ENCODE peak calls at places on chromosomes 13 and 19, in five cellular contexts. I is A549, K is HepG2, S is K562, L is GM12878. T is an unnamed sample.

GRCh38 chr13:36261976-36262375 is 35.6 kb downstream of the CCDC169 start:
- DNase-seq in L (no peak), K (no peak), I (no peak), S (no peak), T (no peak)

GRCh38 chr19:6501740-6502648 is at the start of gene TUBB4A:
- DNase-seq in L (no peak), K (no peak), S (peak; percentile 67), I (no peak), T (peak; percentile 32)

GRCh38 chr13:28031220-28031903 is 42.9 kb upstream of the URAD start:
- DNase-seq in K (no peak), S (no peak), I (no peak), L (no peak), T (peak; percentile 98)

GRCh38 chr13:27858046-27858445 is 61.8 kb upstream of the PDX1 start:
- DNase-seq in L (no peak), I (no peak), K (no peak), S (no peak), T (no peak)

GRCh38 chr19:57807541-57807940 is 7.2 kb downstream of the ZNF552 start:
- DNase-seq in K (no peak), I (no peak), L (no peak), S (no peak), T (no peak)

GRCh38 chr13:111187879-111188643 is 73.0 kb downstream of the ARHGEF7 start:
- DNase-seq in K (no peak), I (no peak), L (no peak), S (no peak), T (peak; percentile 61)

GRCh38 chr19:10238172-10238783 is 7.1 kb upstream of the S1PR2 start:
- DNase-seq in L (no peak), K (peak; percentile 83), S (no peak), I (peak; percentile 61), T (peak; percentile 67)

GRCh38 chr19:34269489-34269888 is 15.1 kb downstream of the GARRE1 start:
- DNase-seq in K (no peak), I (no peak), L (no peak), S (no peak), T (no peak)

GRCh38 chr19:21065336-21065735 is 16.7 kb upstream of the ZNF714 start:
- DNase-seq in L (no peak), K (no peak), I (no peak), S (no peak), T (no peak)

GRCh38 chr13:95060120-95060519 is 241.1 kb downstream of the ABCC4 start:
- DNase-seq in I (no peak), K (no peak), L (no peak), S (no peak), T (no peak)

GRCh38 chr13:80562423-80562822 is 221.5 kb upstream of the SPRY2 start:
- DNase-seq in S (no peak), L (no peak), K (no peak), I (no peak), T (no peak)

GRCh38 chr13:37138917-37139316 is 33.5 kb upstream of the CSNK1A1L start:
- DNase-seq in L (no peak), I (no peak), S (no peak), K (no peak), T (no peak)

GRCh38 chr13:38763446-38764381 is 76.8 kb downstream of the FREM2 start:
- DNase-seq in L (no peak), S (peak; percentile 14), I (peak; percentile 13), K (peak; percentile 16), T (peak; percentile 48)

GRCh38 chr13:99686157-99686572 is 184.9 kb downstream of the TM9SF2 start:
- DNase-seq in L (no peak), K (peak; percentile 58), S (peak; percentile 76), I (peak; percentile 9), T (no peak)

GRCh38 chr19:33814181-33815165 is 17.8 kb downstream of the KCTD15 start:
- DNase-seq in K (no peak), L (no peak), S (no peak), I (no peak), T (no peak)

GRCh38 chr19:39405930-39406655 is 554 bp upstream of the ZFP36 start:
- DNase-seq in S (no peak), L (no peak), K (no peak), I (no peak), T (peak; percentile 70)

GRCh38 chr13:66207610-66208009 is 1022.5 kb downstream of the PCDH9 start:
- DNase-seq in I (no peak), L (no peak), S (no peak), K (no peak), T (no peak)

GRCh38 chr19:38658462-38659306 is 11.2 kb downstream of the ACTN4 start:
- DNase-seq in S (no peak), I (peak; percentile 99), L (no peak), K (peak; percentile 95), T (no peak)

GRCh38 chr19:5718579-5719273 is 1.2 kb downstream of the LONP1 start:
- DNase-seq in K (peak; percentile 27), L (peak; percentile 5), I (peak; percentile 46), S (peak; percentile 69), T (peak; percentile 77)

GRCh38 chr13:104295537-104295936 is 1229.3 kb upstream of the SLC10A2 start:
- DNase-seq in S (no peak), L (no peak), K (no peak), I (no peak), T (no peak)

GRCh38 chr19:47190167-47190727 is 40.8 kb downstream of the BBC3 start:
- DNase-seq in L (no peak), I (peak; percentile 92), K (peak; percentile 96), S (no peak), T (no peak)

GRCh38 chr19:44846455-44847143 is 502 bp downstream of the NECTIN2 start:
- DNase-seq in I (no peak), L (no peak), S (no peak), K (no peak), T (no peak)

GRCh38 chr19:44845286-44845611 is 848 bp upstream of the NECTIN2 start:
- DNase-seq in K (no peak), I (no peak), L (no peak), S (no peak), T (no peak)

GRCh38 chr19:44848036-44848804 is 2.1 kb downstream of the NECTIN2 start:
- DNase-seq in S (no peak), I (no peak), L (no peak), K (no peak), T (no peak)

GRCh38 chr19:44847144-44848035 is 1.3 kb downstream of the NECTIN2 start:
- DNase-seq in S (peak; percentile 50), I (peak; percentile 64), K (peak; percentile 42), L (no peak), T (no peak)

DNA sequence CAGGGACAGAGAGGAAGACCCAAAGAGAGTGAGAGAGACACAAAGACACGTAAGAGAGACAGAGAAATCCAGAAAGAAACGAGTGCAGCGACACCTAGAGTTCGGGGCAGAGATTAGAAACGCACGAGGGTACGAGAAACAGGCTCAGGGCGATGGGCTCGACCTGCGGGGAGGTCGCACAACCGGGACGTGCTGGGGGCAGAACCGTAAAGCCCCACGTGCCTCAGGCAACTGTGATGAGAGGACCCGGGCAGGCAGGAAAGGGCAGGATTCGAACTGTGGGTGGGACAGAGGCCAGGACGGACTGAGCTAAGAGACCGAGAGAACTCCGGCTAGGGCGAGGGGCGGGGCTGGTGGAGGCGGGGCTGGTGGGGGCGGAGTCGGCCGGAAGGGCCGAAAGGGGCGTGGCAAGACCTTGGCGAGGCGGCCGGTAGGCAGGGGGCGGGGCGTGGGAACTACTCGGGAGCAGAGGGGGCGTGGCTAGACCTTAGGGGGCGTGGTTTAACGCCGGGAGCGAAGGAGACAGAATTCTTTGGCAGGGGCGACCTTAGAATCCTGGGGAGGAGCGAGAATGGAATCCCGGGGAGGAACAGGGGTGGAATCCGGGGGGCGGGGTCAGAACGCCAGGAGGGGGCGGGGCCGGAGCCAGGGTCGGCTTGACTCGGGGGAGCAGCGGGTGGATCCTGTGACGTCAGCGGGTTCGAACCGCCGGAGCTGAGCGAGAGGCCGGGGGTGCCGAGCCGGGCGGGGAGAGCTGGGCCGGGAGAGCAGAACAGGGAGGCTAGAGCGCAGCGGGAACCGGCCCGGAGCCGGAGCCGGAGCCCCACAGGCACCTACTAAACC is at the start of gene NECTIN2:
- DNase-seq in S (peak; percentile 98), I (peak; percentile 99), L (peak; percentile 37), K (peak; percentile 95), T (peak; percentile 82)
- TF ChIP-seq POLR2A in S (peak; percentile 64), I (peak; percentile 63), L (no peak), K (peak; percentile 87), T (no peak)

GRCh38 chr13:74562381-74562780 is 428.2 kb upstream of the KLF12 start:
- DNase-seq in K (no peak), I (no peak), L (no peak), S (no peak), T (no peak)
- TF ChIP-seq MYC in K (no peak), I (no peak), L (no peak), S (no peak), T (no peak)

GRCh38 chr13:43918636-43919035 is 38.9 kb downstream of the LACC1 start:
- DNase-seq in I (no peak), K (no peak), L (no peak), S (no peak), T (no peak)
- H3K4me3 ChIP-seq in I (no peak overlapping the region), K (no peak overlapping the region), L (no peak overlapping the region), S (no peak overlapping the region), T (no peak overlapping the region)

DNA sequence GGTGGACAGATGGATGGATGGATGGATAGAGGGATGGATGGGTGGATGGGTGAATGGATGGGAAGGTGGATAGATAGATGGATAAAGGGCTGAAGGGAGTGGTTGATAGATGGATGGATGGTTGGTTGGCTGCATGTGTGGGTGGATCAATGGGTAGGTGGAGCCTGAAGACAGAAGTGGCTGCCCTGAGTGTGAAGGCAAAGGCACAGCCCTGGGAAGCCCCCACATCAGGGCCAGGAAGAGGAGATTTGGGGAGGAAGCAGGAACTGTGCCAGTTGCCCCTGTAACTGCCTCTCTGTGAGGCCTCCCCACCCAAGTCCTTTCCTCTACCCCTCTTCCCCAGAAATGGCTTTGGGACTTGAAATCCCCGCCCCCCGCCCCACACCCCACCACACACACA is 43.4 kb upstream of the NFIC start:
- DNase-seq in L (no peak), S (no peak), K (no peak), I (no peak), T (no peak)
- TF ChIP-seq POLR2A in L (no peak), S (no peak), K (no peak), I (no peak), T (no peak)

GRCh38 chr13:108508263-108508662 is 121.1 kb upstream of the MYO16 start:
- DNase-seq in K (peak; percentile 2), S (no peak), L (no peak), I (peak; percentile 26), T (peak; percentile 35)
- TF ChIP-seq MYC in K (no peak), S (no peak), L (no peak), I (no peak), T (no peak)

DNA sequence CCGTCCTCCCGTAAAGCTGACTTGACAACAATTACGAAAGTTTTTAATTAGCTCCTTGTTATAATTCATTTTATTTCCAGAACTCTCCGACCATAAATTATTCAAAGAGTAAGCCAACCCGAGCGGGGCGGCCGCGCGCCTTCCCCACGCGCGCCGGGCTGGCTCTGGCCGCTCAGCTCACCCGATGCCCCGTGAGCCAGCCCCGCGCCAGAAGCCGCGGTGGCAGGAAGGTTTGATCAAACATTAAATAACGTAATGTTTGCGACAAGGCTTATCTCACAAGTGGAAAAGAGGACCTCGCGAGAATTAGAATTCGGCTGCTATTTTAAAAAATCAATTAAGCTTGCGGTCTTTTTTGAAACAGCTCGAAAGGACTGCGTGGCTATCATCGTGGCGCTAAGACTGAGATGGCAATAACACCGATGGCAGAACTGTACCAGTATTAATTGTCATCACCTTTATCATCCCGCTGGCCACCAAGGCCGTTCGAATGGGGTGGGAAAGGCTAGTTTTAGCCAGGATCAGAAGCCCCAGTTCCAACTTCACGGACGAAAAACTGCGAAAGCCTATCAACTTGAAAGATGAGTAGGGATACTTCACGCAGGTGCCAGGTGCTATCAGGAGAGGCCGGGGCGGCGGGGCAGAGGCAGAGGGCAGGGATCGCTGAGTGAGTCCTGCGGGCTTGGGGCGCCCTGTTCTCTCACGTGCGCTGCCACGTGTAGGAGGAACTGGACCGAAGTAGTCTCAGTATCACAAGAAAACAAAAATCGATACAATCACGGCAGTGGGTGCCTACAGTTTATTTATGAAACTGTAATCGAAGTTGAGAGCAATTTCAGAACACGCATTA is 6.4 kb downstream of the POU4F1 start:
- DNase-seq in K (no peak), S (no peak), L (no peak), I (no peak), T (no peak)
- H3K4me3 ChIP-seq in K (peak overlapping the region; percentile 4), S (no peak overlapping the region), L (no peak overlapping the region), I (no peak overlapping the region), T (no peak overlapping the region)